ENCODE peak calls at places on chromosomes 7 and 10, in eight cellular contexts. One of them, this sample, is unnamed.

GRCh38 chr7:129843365-129843898 is 109.3 kb downstream of the UBE2H start:
- DNase-seq in spleen: no peak
- DNase-seq in SK-N-SH: no peak
- DNase-seq in esophagus muscularis mucosa: no peak
- DNase-seq in breast epithelium: no peak
- DNase-seq in HepG2: no peak
- DNase-seq in K562: no peak
- DNase-seq in GM12878: no peak
- DNase-seq in this sample: no peak

GRCh38 chr7:41916450-41916927 is 213.6 kb upstream of the INHBA start:
- DNase-seq in spleen: no peak
- DNase-seq in SK-N-SH: no peak
- DNase-seq in esophagus muscularis mucosa: no peak
- DNase-seq in breast epithelium: no peak
- DNase-seq in HepG2: no peak
- DNase-seq in K562: no peak
- DNase-seq in GM12878: no peak
- DNase-seq in this sample: peak; percentile 68

GRCh38 chr10:31615129-31615528 is 296.1 kb downstream of the ZEB1 start:
- DNase-seq in spleen: no peak
- DNase-seq in SK-N-SH: no peak
- DNase-seq in esophagus muscularis mucosa: no peak
- DNase-seq in breast epithelium: no peak
- DNase-seq in HepG2: no peak
- DNase-seq in K562: no peak
- DNase-seq in GM12878: no peak
- DNase-seq in this sample: no peak

GRCh38 chr7:116610210-116610609 is 61.8 kb upstream of the MET start:
- DNase-seq in spleen: no peak
- DNase-seq in SK-N-SH: no peak
- DNase-seq in esophagus muscularis mucosa: no peak
- DNase-seq in breast epithelium: no peak
- DNase-seq in HepG2: no peak
- DNase-seq in K562: no peak
- DNase-seq in GM12878: no peak
- DNase-seq in this sample: no peak

GRCh38 chr7:17770710-17771375 is 169.5 kb downstream of the SNX13 start:
- DNase-seq in spleen: no peak
- DNase-seq in SK-N-SH: no peak
- DNase-seq in esophagus muscularis mucosa: no peak
- DNase-seq in breast epithelium: no peak
- DNase-seq in HepG2: no peak
- DNase-seq in K562: no peak
- DNase-seq in GM12878: no peak
- DNase-seq in this sample: no peak

GRCh38 chr10:19302117-19302516 is 253.5 kb downstream of the MALRD1 start:
- DNase-seq in spleen: no peak
- DNase-seq in SK-N-SH: no peak
- DNase-seq in esophagus muscularis mucosa: no peak
- DNase-seq in breast epithelium: no peak
- DNase-seq in HepG2: no peak
- DNase-seq in K562: no peak
- DNase-seq in GM12878: no peak
- DNase-seq in this sample: no peak

GRCh38 chr10:31320598-31321211 is 1.7 kb downstream of the ZEB1 start:
- DNase-seq in spleen: peak; percentile 85
- DNase-seq in SK-N-SH: peak; percentile 64
- DNase-seq in esophagus muscularis mucosa: no peak
- DNase-seq in breast epithelium: no peak
- DNase-seq in HepG2: peak; percentile 43
- DNase-seq in K562: peak; percentile 16
- DNase-seq in GM12878: no peak
- DNase-seq in this sample: peak; percentile 85

GRCh38 chr10:17113889-17114288 is 15.7 kb downstream of the CUBN start:
- DNase-seq in spleen: no peak
- DNase-seq in SK-N-SH: no peak
- DNase-seq in esophagus muscularis mucosa: no peak
- DNase-seq in breast epithelium: no peak
- DNase-seq in HepG2: no peak
- DNase-seq in K562: no peak
- DNase-seq in GM12878: no peak
- DNase-seq in this sample: peak; percentile 71

GRCh38 chr7:88337556-88337955 is 30.9 kb upstream of the STEAP4 start:
- DNase-seq in spleen: no peak
- DNase-seq in SK-N-SH: no peak
- DNase-seq in esophagus muscularis mucosa: no peak
- DNase-seq in breast epithelium: no peak
- DNase-seq in HepG2: no peak
- DNase-seq in K562: no peak
- DNase-seq in GM12878: no peak
- DNase-seq in this sample: no peak

GRCh38 chr10:61166065-61166464 is 222.1 kb upstream of the RHOBTB1 start:
- DNase-seq in spleen: no peak
- DNase-seq in SK-N-SH: no peak
- DNase-seq in esophagus muscularis mucosa: no peak
- DNase-seq in breast epithelium: no peak
- DNase-seq in HepG2: no peak
- DNase-seq in K562: no peak
- DNase-seq in GM12878: no peak
- DNase-seq in this sample: no peak

GRCh38 chr10:61047011-61047410 is 103.0 kb upstream of the RHOBTB1 start:
- DNase-seq in spleen: no peak
- DNase-seq in SK-N-SH: no peak
- DNase-seq in esophagus muscularis mucosa: peak; percentile 34
- DNase-seq in breast epithelium: no peak
- DNase-seq in HepG2: no peak
- DNase-seq in K562: no peak
- DNase-seq in GM12878: no peak
- DNase-seq in this sample: no peak

GRCh38 chr7:84354866-84355265 is 160.3 kb upstream of the SEMA3A start:
- DNase-seq in spleen: no peak
- DNase-seq in SK-N-SH: no peak
- DNase-seq in esophagus muscularis mucosa: no peak
- DNase-seq in breast epithelium: no peak
- DNase-seq in HepG2: no peak
- DNase-seq in K562: no peak
- DNase-seq in GM12878: no peak
- DNase-seq in this sample: no peak

GRCh38 chr7:102967798-102968197 is 55.0 kb downstream of the LRRC17 start:
- DNase-seq in spleen: no peak
- DNase-seq in SK-N-SH: no peak
- DNase-seq in esophagus muscularis mucosa: peak; percentile 0
- DNase-seq in breast epithelium: no peak
- DNase-seq in HepG2: no peak
- DNase-seq in K562: no peak
- DNase-seq in GM12878: no peak
- DNase-seq in this sample: no peak

GRCh38 chr7:14892961-14893360 is 9.6 kb downstream of the DGKB start:
- DNase-seq in spleen: no peak
- DNase-seq in SK-N-SH: no peak
- DNase-seq in esophagus muscularis mucosa: no peak
- DNase-seq in breast epithelium: no peak
- DNase-seq in HepG2: no peak
- DNase-seq in K562: no peak
- DNase-seq in GM12878: no peak
- DNase-seq in this sample: no peak

GRCh38 chr10:6928531-6929080 is 348.5 kb upstream of the PRKCQ start:
- DNase-seq in spleen: no peak
- DNase-seq in SK-N-SH: no peak
- DNase-seq in esophagus muscularis mucosa: no peak
- DNase-seq in breast epithelium: no peak
- DNase-seq in HepG2: no peak
- DNase-seq in K562: no peak
- DNase-seq in GM12878: no peak
- DNase-seq in this sample: no peak

GRCh38 chr10:6919077-6919476 is 339.0 kb upstream of the PRKCQ start:
- DNase-seq in spleen: no peak
- DNase-seq in SK-N-SH: no peak
- DNase-seq in esophagus muscularis mucosa: peak; percentile 34
- DNase-seq in breast epithelium: no peak
- DNase-seq in HepG2: no peak
- DNase-seq in K562: no peak
- DNase-seq in GM12878: no peak
- DNase-seq in this sample: no peak

GRCh38 chr10:6920072-6921019 is 340.3 kb upstream of the PRKCQ start:
- DNase-seq in spleen: peak; percentile 94
- DNase-seq in SK-N-SH: peak; percentile 71
- DNase-seq in esophagus muscularis mucosa: peak; percentile 94
- DNase-seq in breast epithelium: peak; percentile 73
- DNase-seq in HepG2: peak; percentile 33
- DNase-seq in K562: peak; percentile 87
- DNase-seq in GM12878: no peak
- DNase-seq in this sample: peak; percentile 82

GRCh38 chr10:6927001-6927400 is 346.9 kb upstream of the PRKCQ start:
- DNase-seq in spleen: no peak
- DNase-seq in SK-N-SH: no peak
- DNase-seq in esophagus muscularis mucosa: no peak
- DNase-seq in breast epithelium: no peak
- DNase-seq in HepG2: no peak
- DNase-seq in K562: no peak
- DNase-seq in GM12878: no peak
- DNase-seq in this sample: no peak

DNA sequence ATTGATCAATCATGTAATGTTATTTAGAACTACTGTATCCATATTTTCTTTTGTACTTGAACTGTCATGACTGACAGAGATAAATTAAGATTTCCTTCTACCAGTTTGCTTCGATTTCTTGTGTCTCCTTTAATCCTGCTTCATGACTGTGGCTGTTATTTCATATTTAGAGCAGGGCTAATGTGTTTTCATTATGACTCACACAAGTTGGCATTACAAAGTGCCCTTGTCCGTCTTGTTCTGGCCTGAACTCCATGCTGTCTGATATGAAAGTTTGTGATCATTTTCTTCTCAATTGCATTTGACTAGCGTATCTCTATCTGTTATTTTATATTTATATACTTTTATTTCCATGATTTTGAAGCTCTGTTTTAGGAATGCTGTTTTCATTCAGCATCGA is 344.1 kb upstream of the PRKCQ start:
- DNase-seq in spleen: no peak
- DNase-seq in SK-N-SH: no peak
- DNase-seq in esophagus muscularis mucosa: no peak
- DNase-seq in breast epithelium: no peak
- DNase-seq in HepG2: no peak
- DNase-seq in K562: no peak
- DNase-seq in GM12878: no peak
- DNase-seq in this sample: no peak
- H3K4me3 ChIP-seq in spleen: no peak overlapping the region
- H3K4me3 ChIP-seq in SK-N-SH: no peak overlapping the region
- H3K4me3 ChIP-seq in esophagus muscularis mucosa: no peak overlapping the region
- H3K4me3 ChIP-seq in breast epithelium: no peak overlapping the region
- H3K4me3 ChIP-seq in HepG2: no peak overlapping the region
- H3K4me3 ChIP-seq in K562: no peak overlapping the region
- H3K4me3 ChIP-seq in GM12878: no peak overlapping the region
- H3K4me3 ChIP-seq in this sample: no peak overlapping the region

DNA sequence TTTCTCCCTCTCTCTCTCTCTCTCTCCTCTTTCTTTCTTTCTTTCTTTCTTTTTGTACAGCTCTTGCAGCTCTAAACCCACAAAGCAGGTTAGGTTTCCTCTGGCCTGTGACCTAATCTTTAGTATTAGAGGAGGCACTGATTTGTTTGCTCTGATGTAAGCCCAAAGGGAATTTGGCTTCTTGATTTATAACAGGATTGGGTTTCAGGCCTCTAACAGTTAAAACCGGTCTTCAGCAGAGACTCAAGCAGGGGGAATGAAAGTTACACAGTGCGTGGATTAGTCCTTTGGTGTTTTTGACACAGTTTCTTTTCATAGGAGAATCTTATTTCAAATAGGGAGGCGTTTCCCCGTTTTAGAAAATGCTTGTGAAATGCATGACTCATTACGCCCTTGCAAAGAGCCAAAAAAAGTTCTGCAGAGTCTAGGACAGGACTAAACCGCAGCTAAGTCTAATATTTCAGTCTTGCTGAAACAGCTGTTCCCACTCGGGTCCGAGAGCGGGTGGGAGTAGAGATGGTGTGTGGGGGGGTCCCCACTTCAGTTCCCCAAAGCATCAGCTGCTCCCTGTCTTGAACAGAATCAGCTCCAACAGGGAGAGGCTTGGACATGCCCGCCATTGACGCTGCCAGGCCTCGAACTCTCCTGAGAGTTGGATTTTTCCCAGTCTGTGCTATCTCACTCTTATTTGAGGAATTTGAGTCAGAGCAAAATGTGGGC is 296.5 kb upstream of the PITRM1 start:
- DNase-seq in spleen: no peak
- DNase-seq in SK-N-SH: no peak
- DNase-seq in esophagus muscularis mucosa: no peak
- DNase-seq in breast epithelium: no peak
- DNase-seq in HepG2: no peak
- DNase-seq in K562: no peak
- DNase-seq in GM12878: no peak
- DNase-seq in this sample: peak; percentile 77
- TF ChIP-seq POLR2AphosphoS5 in spleen: no peak
- TF ChIP-seq POLR2AphosphoS5 in SK-N-SH: peak; percentile 62
- TF ChIP-seq POLR2AphosphoS5 in esophagus muscularis mucosa: peak; percentile 68
- TF ChIP-seq POLR2AphosphoS5 in breast epithelium: peak; percentile 69
- TF ChIP-seq POLR2AphosphoS5 in HepG2: no peak
- TF ChIP-seq POLR2AphosphoS5 in K562: no peak
- TF ChIP-seq POLR2AphosphoS5 in GM12878: no peak
- TF ChIP-seq POLR2AphosphoS5 in this sample: peak; percentile 72

GRCh38 chr10:11936389-11937152 is 106.0 kb downstream of the UPF2 start:
- DNase-seq in spleen: no peak
- DNase-seq in SK-N-SH: no peak
- DNase-seq in esophagus muscularis mucosa: no peak
- DNase-seq in breast epithelium: no peak
- DNase-seq in HepG2: no peak
- DNase-seq in K562: no peak
- DNase-seq in GM12878: no peak
- DNase-seq in this sample: no peak
- H3K4me3 ChIP-seq in spleen: no peak overlapping the region
- H3K4me3 ChIP-seq in SK-N-SH: no peak overlapping the region
- H3K4me3 ChIP-seq in esophagus muscularis mucosa: no peak overlapping the region
- H3K4me3 ChIP-seq in breast epithelium: no peak overlapping the region
- H3K4me3 ChIP-seq in HepG2: no peak overlapping the region
- H3K4me3 ChIP-seq in K562: no peak overlapping the region
- H3K4me3 ChIP-seq in GM12878: no peak overlapping the region
- H3K4me3 ChIP-seq in this sample: no peak overlapping the region

DNA sequence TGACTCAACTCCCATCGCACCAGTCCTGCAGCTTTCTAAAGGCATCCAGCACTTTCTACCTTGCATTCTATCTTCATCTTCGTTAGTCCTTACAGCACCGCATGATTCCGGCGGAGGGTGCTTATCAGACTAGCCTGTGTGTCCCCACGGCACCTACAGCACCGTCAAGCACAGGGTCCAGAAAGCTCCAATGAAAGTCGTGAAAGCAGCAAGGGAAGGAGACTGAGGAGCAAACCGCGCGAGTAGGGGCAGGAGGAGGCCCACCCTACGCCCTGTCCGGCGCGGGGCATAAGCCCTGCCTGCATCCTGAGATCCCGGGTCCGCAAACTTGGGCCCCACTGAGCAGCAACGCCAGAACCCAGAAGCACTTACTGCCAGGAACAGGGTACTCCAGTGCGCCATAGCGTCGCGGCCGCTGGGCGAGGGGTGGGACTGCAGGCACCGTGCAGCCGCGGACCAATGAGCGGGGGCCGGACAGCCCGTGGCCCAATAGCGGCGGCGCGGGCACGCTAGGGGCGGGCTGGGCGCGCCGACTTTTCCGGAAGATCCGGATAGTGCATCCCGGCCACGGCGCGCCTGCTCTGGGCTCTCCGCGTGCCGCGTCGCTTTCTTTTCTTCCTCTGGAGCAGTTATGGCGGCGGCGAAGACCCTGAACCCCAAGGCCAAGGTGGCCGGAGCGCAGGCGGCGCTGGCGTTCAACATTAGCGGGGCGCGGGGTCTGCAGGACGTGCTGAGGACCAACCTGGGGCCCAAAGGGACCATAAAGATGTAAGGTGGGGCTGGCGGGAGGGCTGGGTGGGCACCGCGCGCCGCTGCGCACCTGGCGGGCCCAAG is 122.1 kb upstream of the VKORC1L1 start:
- DNase-seq in spleen: peak; percentile 98
- DNase-seq in SK-N-SH: peak; percentile 99
- DNase-seq in esophagus muscularis mucosa: peak; percentile 97
- DNase-seq in breast epithelium: peak; percentile 90
- DNase-seq in HepG2: peak; percentile 78
- DNase-seq in K562: peak; percentile 99
- DNase-seq in GM12878: peak; percentile 55
- DNase-seq in this sample: peak; percentile 95
- TF ChIP-seq POLR2AphosphoS5 in spleen: peak; percentile 91
- TF ChIP-seq POLR2AphosphoS5 in SK-N-SH: peak; percentile 94
- TF ChIP-seq POLR2AphosphoS5 in esophagus muscularis mucosa: peak; percentile 89
- TF ChIP-seq POLR2AphosphoS5 in breast epithelium: peak; percentile 7
- TF ChIP-seq POLR2AphosphoS5 in HepG2: peak; percentile 81
- TF ChIP-seq POLR2AphosphoS5 in K562: peak; percentile 70
- TF ChIP-seq POLR2AphosphoS5 in GM12878: peak; percentile 86
- TF ChIP-seq POLR2AphosphoS5 in this sample: peak; percentile 87

This sample was measured in sigmoid colon.